ENCODE peak calls at places on chromosomes 5 and 9, in ten cellular contexts. R is NCI-H226; B is ELR; W is activated CD8-positive, alpha-beta memory T cell treated with anti-CD3 and anti-CD28 coated beads for 48 hours; O is central memory CD4-positive, alpha-beta T cell; X is GM23248; C is AG08395; P is mucosa of descending colon; F is mesendoderm; E is coronary artery. I is an unnamed sample.

GRCh38 chr5:75475364-75475763 is 36.1 kb downstream of the CERT1 start:
- DNase-seq in R (no peak), B (no peak), W (no peak), O (no peak), X (no peak), C (no peak), P (no peak), F (no peak), E (no peak), I (no peak)

GRCh38 chr9:10704720-10705119 is 91.9 kb upstream of the PTPRD start:
- DNase-seq in R (no peak), B (no peak), W (no peak), O (no peak), X (no peak), C (no peak), P (no peak), F (peak; percentile 54), E (no peak), I (no peak)

GRCh38 chr5:45696206-45696836 is at the start of gene HCN1:
- DNase-seq in R (peak; percentile 78), B (no peak), W (peak; percentile 6), O (no peak), X (peak; percentile 88), C (peak; percentile 78), P (peak; percentile 80), F (peak; percentile 91), E (no peak), I (peak; percentile 84)

GRCh38 chr5:122967085-122967484 is 69.4 kb downstream of the PPIC start:
- DNase-seq in R (no peak), B (no peak), W (no peak), O (no peak), X (no peak), C (no peak), P (no peak), F (no peak), E (no peak), I (no peak)

GRCh38 chr5:81017320-81017719 is 57.2 kb downstream of the RASGRF2 start:
- DNase-seq in R (no peak), B (no peak), W (no peak), O (no peak), X (no peak), C (no peak), P (no peak), F (no peak), E (no peak), I (no peak)

GRCh38 chr9:130446111-130446861 is 1.5 kb downstream of the ASS1 start:
- DNase-seq in R (peak; percentile 98), B (peak; percentile 62), W (no peak), O (no peak), X (peak; percentile 97), C (peak; percentile 95), P (peak; percentile 62), F (peak; percentile 74), E (peak; percentile 88), I (no peak)

GRCh38 chr5:181259974-181260719 is 796 bp downstream of the TRIM52 start:
- DNase-seq in R (no peak), B (peak; percentile 35), W (no peak), O (no peak), X (peak; percentile 57), C (no peak), P (peak; percentile 35), F (no peak), E (no peak), I (no peak)

GRCh38 chr9:38671372-38671731 is 48.6 kb downstream of the FAM240B start:
- DNase-seq in R (no peak), B (no peak), W (no peak), O (no peak), X (no peak), C (no peak), P (no peak), F (no peak), E (no peak), I (no peak)

GRCh38 chr9:112157087-112157486 is 18.0 kb downstream of the SUSD1 start:
- DNase-seq in R (no peak), B (no peak), W (no peak), O (no peak), X (no peak), C (no peak), P (no peak), F (no peak), E (no peak), I (no peak)

GRCh38 chr5:139273572-139274264 is 19.8 kb upstream of the MATR3 start:
- DNase-seq in R (peak; percentile 75), B (peak; percentile 95), W (peak; percentile 80), O (peak; percentile 84), X (peak; percentile 93), C (peak; percentile 98), P (peak; percentile 93), F (peak; percentile 95), E (peak; percentile 91), I (peak; percentile 87)

GRCh38 chr9:136532799-136533774 is 12.8 kb downstream of the NOTCH1 start:
- DNase-seq in R (no peak), B (no peak), W (peak; percentile 56), O (peak; percentile 68), X (no peak), C (no peak), P (peak; percentile 63), F (no peak), E (no peak), I (no peak)

I was measured in dermis blood vessel endothelial cell.